ENCODE peak calls at places on chromosomes 4 and X, in nine cellular contexts. R, S, H, P, F, X, M, O and D are unnamed samples.

GRCh38 chr4:139410312-139410711 is 43.6 kb upstream of the RAB33B start:
- DNase-seq in R (no peak), S (no peak), H (no peak), P (no peak), F (no peak), X (no peak), M (no peak), O (no peak), D (no peak)

GRCh38 chr4:24169956-24170355 is 280.1 kb upstream of the PPARGC1A start:
- DNase-seq in R (no peak), S (no peak), H (no peak), P (no peak), F (no peak), X (no peak), M (no peak), O (no peak), D (no peak)

GRCh38 chr4:184408021-184408710 is 66.2 kb downstream of the IRF2 start:
- DNase-seq in R (peak; percentile 88), S (no peak), H (peak; percentile 40), P (peak; percentile 60), F (no peak), X (no peak), M (no peak), O (no peak), D (no peak)

GRCh38 chr4:120939693-120940092 is 17.2 kb upstream of the PRDM5 start:
- DNase-seq in R (no peak), S (no peak), H (no peak), P (no peak), F (no peak), X (no peak), M (no peak), O (no peak), D (no peak)

GRCh38 chr4:52299120-52299519 is 248.0 kb downstream of the SPATA18 start:
- DNase-seq in R (no peak), S (no peak), H (no peak), P (no peak), F (no peak), X (no peak), M (no peak), O (no peak), D (no peak)

GRCh38 chrX:150364347-150365050 is 1.4 kb downstream of the MAMLD1 start:
- DNase-seq in R (peak; percentile 1), S (peak; percentile 63), H (no peak), P (no peak), F (peak; percentile 42), X (no peak), M (peak; percentile 68), O (no peak), D (no peak)

GRCh38 chr4:48483777-48484493 is 792 bp downstream of the SLC10A4 start:
- DNase-seq in R (no peak), S (peak; percentile 78), H (no peak), P (no peak), F (no peak), X (no peak), M (no peak), O (no peak), D (peak; percentile 45)

GRCh38 chrX:49187028-49187394 is 838 bp upstream of the PRICKLE3 start:
- DNase-seq in R (no peak), S (peak; percentile 62), H (no peak), P (no peak), F (no peak), X (no peak), M (peak; percentile 51), O (no peak), D (no peak)

GRCh38 chr4:151043803-151044535 is 28.9 kb upstream of the LRBA start:
- DNase-seq in R (no peak), S (no peak), H (no peak), P (no peak), F (no peak), X (no peak), M (no peak), O (no peak), D (no peak)

GRCh38 chrX:137425273-137425902 is 140.5 kb upstream of the ZIC3 start:
- DNase-seq in R (no peak), S (peak; percentile 60), H (no peak), P (no peak), F (no peak), X (no peak), M (no peak), O (no peak), D (no peak)

GRCh38 chr4:122604146-122604545 is 16.7 kb downstream of the IL21 start:
- DNase-seq in R (no peak), S (no peak), H (no peak), P (no peak), F (no peak), X (no peak), M (no peak), O (no peak), D (no peak)

GRCh38 chrX:5388087-5388486 is 840.6 kb downstream of the NLGN4X start:
- DNase-seq in R (no peak), S (no peak), H (no peak), P (no peak), F (no peak), X (peak; percentile 84), M (no peak), O (no peak), D (no peak)

GRCh38 chr4:17595471-17596005 is 18.5 kb downstream of the LAP3 start:
- DNase-seq in R (no peak), S (no peak), H (no peak), P (no peak), F (no peak), X (peak; percentile 84), M (no peak), O (no peak), D (peak; percentile 57)

GRCh38 chr4:145732001-145732400 is 52.1 kb downstream of the C4orf51 start:
- DNase-seq in R (no peak), S (no peak), H (no peak), P (no peak), F (no peak), X (no peak), M (no peak), O (no peak), D (no peak)

GRCh38 chr4:23680616-23681518 is 209.0 kb downstream of the PPARGC1A start:
- DNase-seq in R (peak; percentile 7), S (no peak), H (no peak), P (no peak), F (no peak), X (no peak), M (no peak), O (no peak), D (no peak)

GRCh38 chr4:58061967-58062366 is 951.8 kb upstream of the IGFBP7 start:
- DNase-seq in R (no peak), S (no peak), H (no peak), P (no peak), F (no peak), X (no peak), M (no peak), O (no peak), D (no peak)
- TF ChIP-seq CTCF in R (no peak), S (peak; percentile 67), H (no peak), P (no peak), F (no peak), X (no peak), M (peak; percentile 16), O (no peak), D (no peak)

DNA sequence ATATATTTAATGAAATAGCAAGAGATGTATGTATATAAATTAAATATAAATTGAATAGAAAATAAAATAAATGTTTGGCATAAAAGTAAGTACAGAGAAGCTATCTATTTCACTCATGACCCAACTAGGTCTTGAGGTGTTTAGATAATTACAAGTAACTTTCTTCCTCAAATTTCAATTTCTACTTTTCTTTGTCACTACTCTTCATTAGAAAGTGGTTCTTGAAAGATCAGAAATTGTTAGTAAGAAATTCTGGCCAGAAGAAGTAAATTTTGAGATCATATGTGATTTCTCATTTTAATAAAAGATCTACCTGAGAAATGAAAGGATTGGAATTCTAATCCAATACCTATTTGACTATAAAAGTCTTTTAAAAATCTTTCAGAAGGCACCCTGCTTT is 126.9 kb downstream of the BTC start:
- DNase-seq in R (no peak), S (no peak), H (no peak), P (no peak), F (no peak), X (no peak), M (no peak), O (no peak), D (no peak)
- TF ChIP-seq CTCF in R (no peak), S (no peak), H (no peak), P (no peak), F (no peak), X (no peak), M (no peak), O (no peak), D (no peak)

GRCh38 chr4:108180513-108180912 is 11.8 kb upstream of the LEF1 start:
- DNase-seq in R (no peak), S (no peak), H (no peak), P (no peak), F (no peak), X (no peak), M (no peak), O (no peak), D (no peak)
- TF ChIP-seq CTCF in R (no peak), S (no peak), H (no peak), P (no peak), F (peak; percentile 25), X (no peak), M (no peak), O (peak; percentile 23), D (peak; percentile 21)

GRCh38 chr4:163494360-163495241 is at the start of gene TMA16:
- DNase-seq in R (peak; percentile 96), S (peak; percentile 95), H (peak; percentile 81), P (peak; percentile 90), F (peak; percentile 91), X (peak; percentile 96), M (peak; percentile 97), O (peak; percentile 63), D (peak; percentile 75)
- TF ChIP-seq CTCF in R (no peak), S (no peak), H (no peak), P (no peak), F (no peak), X (no peak), M (no peak), O (no peak), D (no peak)

GRCh38 chr4:112352736-112353135 is 55.6 kb downstream of the ALPK1 start:
- DNase-seq in R (no peak), S (no peak), H (no peak), P (no peak), F (no peak), X (no peak), M (no peak), O (no peak), D (no peak)

GRCh38 chr4:112343330-112343729 is 46.2 kb downstream of the ALPK1 start:
- DNase-seq in R (no peak), S (no peak), H (no peak), P (no peak), F (no peak), X (no peak), M (no peak), O (no peak), D (no peak)

DNA sequence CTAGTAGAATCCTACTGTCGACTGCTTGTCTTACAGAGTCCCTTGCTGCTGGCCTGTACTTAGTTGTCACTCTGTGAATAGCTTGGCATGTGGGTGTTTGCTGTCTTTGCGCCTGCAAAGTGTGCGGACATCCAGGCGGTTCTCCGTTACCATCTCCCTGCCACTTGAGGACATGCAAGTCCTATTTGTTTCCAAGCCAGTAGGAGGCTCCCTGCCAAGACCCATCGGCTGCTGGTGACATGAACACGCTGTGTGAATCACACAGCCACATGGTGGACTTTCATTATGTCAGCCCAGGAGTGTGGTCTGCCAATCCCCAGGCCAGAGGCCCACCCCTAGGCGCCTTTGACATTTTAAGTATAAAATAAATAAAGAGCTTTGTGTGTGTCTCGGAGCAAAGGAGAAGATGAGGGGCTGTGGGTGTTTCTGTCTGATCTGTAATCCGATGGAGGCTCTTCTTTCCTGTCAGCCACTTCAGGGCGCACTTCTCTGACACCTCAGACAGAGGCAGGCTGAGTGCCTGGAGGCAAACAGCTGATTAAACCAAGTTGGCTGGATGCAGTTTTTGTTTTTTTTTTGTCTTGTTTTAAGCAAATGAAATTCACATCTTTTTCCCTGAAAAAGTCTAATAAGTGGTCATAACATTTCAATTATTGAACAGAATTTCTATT is 51.5 kb downstream of the ALPK1 start:
- DNase-seq in R (peak; percentile 67), S (peak; percentile 89), H (peak; percentile 35), P (peak; percentile 87), F (no peak), X (no peak), M (peak; percentile 89), O (no peak), D (no peak)
- TF ChIP-seq CTCF in R (peak; percentile 23), S (peak; percentile 74), H (peak; percentile 25), P (peak; percentile 46), F (no peak), X (no peak), M (peak; percentile 84), O (no peak), D (no peak)